ENCODE peak calls at places on chromosomes 4 and X, in seven cellular contexts. One of them, this sample, is unnamed.

GRCh38 chr4:152106113-152106763 is 345.4 kb upstream of the GATB start:
- DNase-seq in NCI-H1417: no peak
- DNase-seq in COR-L47: no peak
- DNase-seq in AG09309: peak
- DNase-seq in psoas muscle: peak
- DNase-seq in activated CD4-positive, alpha-beta memory T cell treated with anti-CD3 and anti-CD28 coated beads for 36 hours: peak
- DNase-seq in ecto neural progenitor cell: no peak
- DNase-seq in this sample: no peak

GRCh38 chrX:134431894-134432293 is 28.1 kb upstream of the HPRT1 start:
- DNase-seq in COR-L47: no peak
- DNase-seq in ecto neural progenitor cell: no peak
- DNase-seq in AG09309: peak
- DNase-seq in psoas muscle: no peak
- DNase-seq in NCI-H1417: no peak
- DNase-seq in activated CD4-positive, alpha-beta memory T cell treated with anti-CD3 and anti-CD28 coated beads for 36 hours: peak
- DNase-seq in this sample: no peak

GRCh38 chr4:8048856-8049686 is 109.4 kb upstream of the AFAP1 start:
- DNase-seq in NCI-H1417: peak
- DNase-seq in activated CD4-positive, alpha-beta memory T cell treated with anti-CD3 and anti-CD28 coated beads for 36 hours: no peak
- DNase-seq in COR-L47: peak
- DNase-seq in AG09309: no peak
- DNase-seq in psoas muscle: no peak
- DNase-seq in ecto neural progenitor cell: no peak
- DNase-seq in this sample: no peak

GRCh38 chrX:88660836-88661235 is 86.2 kb upstream of the CPXCR1 start:
- DNase-seq in NCI-H1417: no peak
- DNase-seq in activated CD4-positive, alpha-beta memory T cell treated with anti-CD3 and anti-CD28 coated beads for 36 hours: no peak
- DNase-seq in COR-L47: no peak
- DNase-seq in psoas muscle: no peak
- DNase-seq in AG09309: no peak
- DNase-seq in ecto neural progenitor cell: no peak
- DNase-seq in this sample: no peak

GRCh38 chr4:65668201-65669007 is 1.9 kb downstream of the EPHA5 start:
- DNase-seq in psoas muscle: peak
- DNase-seq in COR-L47: no peak
- DNase-seq in AG09309: no peak
- DNase-seq in activated CD4-positive, alpha-beta memory T cell treated with anti-CD3 and anti-CD28 coated beads for 36 hours: no peak
- DNase-seq in ecto neural progenitor cell: peak
- DNase-seq in NCI-H1417: no peak
- DNase-seq in this sample: peak

GRCh38 chr4:54093609-54094240 is 6.2 kb upstream of the GSX2 start:
- DNase-seq in ecto neural progenitor cell: no peak
- DNase-seq in activated CD4-positive, alpha-beta memory T cell treated with anti-CD3 and anti-CD28 coated beads for 36 hours: peak
- DNase-seq in NCI-H1417: no peak
- DNase-seq in psoas muscle: no peak
- DNase-seq in COR-L47: no peak
- DNase-seq in AG09309: no peak
- DNase-seq in this sample: no peak

GRCh38 chr4:59412739-59413138 is 1787.4 kb upstream of the ADGRL3 start:
- DNase-seq in AG09309: no peak
- DNase-seq in psoas muscle: no peak
- DNase-seq in activated CD4-positive, alpha-beta memory T cell treated with anti-CD3 and anti-CD28 coated beads for 36 hours: no peak
- DNase-seq in ecto neural progenitor cell: no peak
- DNase-seq in NCI-H1417: no peak
- DNase-seq in COR-L47: no peak
- DNase-seq in this sample: no peak

GRCh38 chr4:164508126-164508525 is 245.8 kb upstream of the SMIM31 start:
- DNase-seq in NCI-H1417: no peak
- DNase-seq in COR-L47: no peak
- DNase-seq in ecto neural progenitor cell: no peak
- DNase-seq in AG09309: no peak
- DNase-seq in psoas muscle: no peak
- DNase-seq in activated CD4-positive, alpha-beta memory T cell treated with anti-CD3 and anti-CD28 coated beads for 36 hours: no peak
- DNase-seq in this sample: no peak

GRCh38 chr4:71304289-71304850 is 34.5 kb upstream of the SLC4A4 start:
- DNase-seq in COR-L47: peak
- DNase-seq in activated CD4-positive, alpha-beta memory T cell treated with anti-CD3 and anti-CD28 coated beads for 36 hours: no peak
- DNase-seq in NCI-H1417: peak
- DNase-seq in AG09309: no peak
- DNase-seq in ecto neural progenitor cell: no peak
- DNase-seq in psoas muscle: no peak
- DNase-seq in this sample: no peak

GRCh38 chrX:140057001-140057411 is 91.7 kb upstream of the CXorf66 start:
- DNase-seq in psoas muscle: peak
- DNase-seq in activated CD4-positive, alpha-beta memory T cell treated with anti-CD3 and anti-CD28 coated beads for 36 hours: peak
- DNase-seq in NCI-H1417: peak
- DNase-seq in COR-L47: peak
- DNase-seq in AG09309: peak
- DNase-seq in ecto neural progenitor cell: peak
- DNase-seq in this sample: no peak

GRCh38 chrX:118271770-118272169 is 74.1 kb upstream of the WDR44 start:
- DNase-seq in ecto neural progenitor cell: no peak
- DNase-seq in psoas muscle: no peak
- DNase-seq in NCI-H1417: peak
- DNase-seq in COR-L47: no peak
- DNase-seq in AG09309: no peak
- DNase-seq in activated CD4-positive, alpha-beta memory T cell treated with anti-CD3 and anti-CD28 coated beads for 36 hours: no peak
- DNase-seq in this sample: no peak

GRCh38 chr4:38013461-38014366 is 53.5 kb downstream of the PTTG2 start:
- DNase-seq in psoas muscle: peak
- DNase-seq in activated CD4-positive, alpha-beta memory T cell treated with anti-CD3 and anti-CD28 coated beads for 36 hours: no peak
- DNase-seq in NCI-H1417: peak
- DNase-seq in ecto neural progenitor cell: no peak
- DNase-seq in AG09309: no peak
- DNase-seq in COR-L47: peak
- DNase-seq in this sample: no peak

GRCh38 chrX:27966955-27967354 is 14.3 kb downstream of the DCAF8L1 start:
- DNase-seq in AG09309: no peak
- DNase-seq in activated CD4-positive, alpha-beta memory T cell treated with anti-CD3 and anti-CD28 coated beads for 36 hours: no peak
- DNase-seq in ecto neural progenitor cell: no peak
- DNase-seq in psoas muscle: no peak
- DNase-seq in COR-L47: peak
- DNase-seq in NCI-H1417: no peak
- DNase-seq in this sample: no peak

GRCh38 chr4:151199496-151200190 is 77.3 kb upstream of the PRSS48 start:
- DNase-seq in activated CD4-positive, alpha-beta memory T cell treated with anti-CD3 and anti-CD28 coated beads for 36 hours: no peak
- DNase-seq in ecto neural progenitor cell: no peak
- DNase-seq in COR-L47: no peak
- DNase-seq in psoas muscle: no peak
- DNase-seq in NCI-H1417: no peak
- DNase-seq in AG09309: no peak
- DNase-seq in this sample: no peak

GRCh38 chr4:37879365-37879764 is 11.5 kb upstream of the TBC1D1 start:
- DNase-seq in AG09309: no peak
- DNase-seq in activated CD4-positive, alpha-beta memory T cell treated with anti-CD3 and anti-CD28 coated beads for 36 hours: no peak
- DNase-seq in psoas muscle: no peak
- DNase-seq in COR-L47: no peak
- DNase-seq in ecto neural progenitor cell: no peak
- DNase-seq in NCI-H1417: no peak
- DNase-seq in this sample: no peak

GRCh38 chr4:27154706-27155105 is 294.1 kb downstream of the STIM2 start:
- DNase-seq in NCI-H1417: peak
- DNase-seq in ecto neural progenitor cell: no peak
- DNase-seq in psoas muscle: no peak
- DNase-seq in AG09309: peak
- DNase-seq in activated CD4-positive, alpha-beta memory T cell treated with anti-CD3 and anti-CD28 coated beads for 36 hours: no peak
- DNase-seq in COR-L47: no peak
- DNase-seq in this sample: no peak

GRCh38 chr4:38160487-38161207 is 200.4 kb downstream of the PTTG2 start:
- DNase-seq in COR-L47: peak
- DNase-seq in AG09309: peak
- DNase-seq in activated CD4-positive, alpha-beta memory T cell treated with anti-CD3 and anti-CD28 coated beads for 36 hours: peak
- DNase-seq in psoas muscle: no peak
- DNase-seq in NCI-H1417: peak
- DNase-seq in ecto neural progenitor cell: no peak
- DNase-seq in this sample: no peak

GRCh38 chrX:135707880-135708279 is 5.6 kb upstream of the CT45A1 start:
- DNase-seq in NCI-H1417: peak
- DNase-seq in AG09309: no peak
- DNase-seq in COR-L47: no peak
- DNase-seq in psoas muscle: no peak
- DNase-seq in activated CD4-positive, alpha-beta memory T cell treated with anti-CD3 and anti-CD28 coated beads for 36 hours: peak
- DNase-seq in ecto neural progenitor cell: peak
- DNase-seq in this sample: no peak

GRCh38 chr4:95546866-95547707 is 1.7 kb downstream of the UNC5C start:
- DNase-seq in activated CD4-positive, alpha-beta memory T cell treated with anti-CD3 and anti-CD28 coated beads for 36 hours: no peak
- DNase-seq in AG09309: no peak
- DNase-seq in ecto neural progenitor cell: peak
- DNase-seq in psoas muscle: no peak
- DNase-seq in COR-L47: no peak
- DNase-seq in NCI-H1417: no peak
- DNase-seq in this sample: no peak

GRCh38 chrX:139204576-139204902 is 326.0 kb upstream of the F9 start:
- DNase-seq in psoas muscle: no peak
- DNase-seq in AG09309: no peak
- DNase-seq in NCI-H1417: no peak
- DNase-seq in ecto neural progenitor cell: no peak
- DNase-seq in activated CD4-positive, alpha-beta memory T cell treated with anti-CD3 and anti-CD28 coated beads for 36 hours: no peak
- DNase-seq in COR-L47: no peak
- DNase-seq in this sample: no peak

GRCh38 chr4:13344216-13344615 is 139.9 kb downstream of the RAB28 start:
- DNase-seq in ecto neural progenitor cell: no peak
- DNase-seq in NCI-H1417: peak
- DNase-seq in activated CD4-positive, alpha-beta memory T cell treated with anti-CD3 and anti-CD28 coated beads for 36 hours: no peak
- DNase-seq in COR-L47: no peak
- DNase-seq in AG09309: no peak
- DNase-seq in psoas muscle: no peak
- DNase-seq in this sample: no peak

GRCh38 chr4:145734051-145734450 is 54.1 kb downstream of the C4orf51 start:
- DNase-seq in ecto neural progenitor cell: no peak
- DNase-seq in COR-L47: no peak
- DNase-seq in psoas muscle: no peak
- DNase-seq in AG09309: no peak
- DNase-seq in NCI-H1417: no peak
- DNase-seq in activated CD4-positive, alpha-beta memory T cell treated with anti-CD3 and anti-CD28 coated beads for 36 hours: no peak
- DNase-seq in this sample: no peak

GRCh38 chr4:7326306-7326692 is 108.4 kb downstream of the PSAPL1 start:
- DNase-seq in psoas muscle: peak
- DNase-seq in COR-L47: no peak
- DNase-seq in activated CD4-positive, alpha-beta memory T cell treated with anti-CD3 and anti-CD28 coated beads for 36 hours: no peak
- DNase-seq in ecto neural progenitor cell: no peak
- DNase-seq in AG09309: no peak
- DNase-seq in NCI-H1417: no peak
- DNase-seq in this sample: no peak

GRCh38 chrX:85570496-85570895 is 191.0 kb upstream of the POF1B start:
- DNase-seq in psoas muscle: no peak
- DNase-seq in ecto neural progenitor cell: no peak
- DNase-seq in AG09309: no peak
- DNase-seq in activated CD4-positive, alpha-beta memory T cell treated with anti-CD3 and anti-CD28 coated beads for 36 hours: no peak
- DNase-seq in COR-L47: no peak
- DNase-seq in NCI-H1417: no peak
- DNase-seq in this sample: no peak

GRCh38 chrX:119041175-119041574 is 31.6 kb upstream of the CT47C1 start:
- DNase-seq in NCI-H1417: no peak
- DNase-seq in psoas muscle: no peak
- DNase-seq in ecto neural progenitor cell: no peak
- DNase-seq in COR-L47: no peak
- DNase-seq in activated CD4-positive, alpha-beta memory T cell treated with anti-CD3 and anti-CD28 coated beads for 36 hours: no peak
- DNase-seq in AG09309: peak
- DNase-seq in this sample: no peak

GRCh38 chr4:82680834-82681233 is 117.8 kb downstream of the SCD5 start:
- DNase-seq in AG09309: no peak
- DNase-seq in ecto neural progenitor cell: no peak
- DNase-seq in psoas muscle: no peak
- DNase-seq in activated CD4-positive, alpha-beta memory T cell treated with anti-CD3 and anti-CD28 coated beads for 36 hours: no peak
- DNase-seq in NCI-H1417: no peak
- DNase-seq in COR-L47: no peak
- DNase-seq in this sample: no peak

GRCh38 chrX:107470971-107471370 is 21.5 kb downstream of the FRMPD3 start:
- DNase-seq in NCI-H1417: no peak
- DNase-seq in ecto neural progenitor cell: no peak
- DNase-seq in psoas muscle: no peak
- DNase-seq in activated CD4-positive, alpha-beta memory T cell treated with anti-CD3 and anti-CD28 coated beads for 36 hours: no peak
- DNase-seq in AG09309: no peak
- DNase-seq in COR-L47: no peak
- DNase-seq in this sample: no peak

GRCh38 chr4:181971973-181972372 is 271.2 kb upstream of the TENM3 start:
- DNase-seq in psoas muscle: no peak
- DNase-seq in AG09309: peak
- DNase-seq in NCI-H1417: no peak
- DNase-seq in COR-L47: no peak
- DNase-seq in activated CD4-positive, alpha-beta memory T cell treated with anti-CD3 and anti-CD28 coated beads for 36 hours: no peak
- DNase-seq in ecto neural progenitor cell: no peak
- DNase-seq in this sample: no peak

GRCh38 chrX:73214366-73215094 is at the start of gene NAP1L2:
- DNase-seq in COR-L47: no peak
- DNase-seq in psoas muscle: peak
- DNase-seq in NCI-H1417: no peak
- DNase-seq in activated CD4-positive, alpha-beta memory T cell treated with anti-CD3 and anti-CD28 coated beads for 36 hours: peak
- DNase-seq in AG09309: no peak
- DNase-seq in ecto neural progenitor cell: peak
- DNase-seq in this sample: no peak

GRCh38 chr4:150664935-150665334 is 83.0 kb downstream of the MAB21L2 start:
- DNase-seq in activated CD4-positive, alpha-beta memory T cell treated with anti-CD3 and anti-CD28 coated beads for 36 hours: no peak
- DNase-seq in AG09309: no peak
- DNase-seq in COR-L47: no peak
- DNase-seq in ecto neural progenitor cell: no peak
- DNase-seq in NCI-H1417: no peak
- DNase-seq in psoas muscle: no peak
- DNase-seq in this sample: no peak

GRCh38 chr4:25575581-25575980 is 80.1 kb upstream of the SLC34A2 start:
- DNase-seq in NCI-H1417: no peak
- DNase-seq in ecto neural progenitor cell: no peak
- DNase-seq in activated CD4-positive, alpha-beta memory T cell treated with anti-CD3 and anti-CD28 coated beads for 36 hours: no peak
- DNase-seq in AG09309: no peak
- DNase-seq in COR-L47: no peak
- DNase-seq in psoas muscle: no peak
- DNase-seq in this sample: no peak

GRCh38 chrX:56784666-56785065 is 55.6 kb downstream of the NBDY start:
- DNase-seq in ecto neural progenitor cell: no peak
- DNase-seq in AG09309: no peak
- DNase-seq in NCI-H1417: no peak
- DNase-seq in activated CD4-positive, alpha-beta memory T cell treated with anti-CD3 and anti-CD28 coated beads for 36 hours: no peak
- DNase-seq in psoas muscle: no peak
- DNase-seq in COR-L47: no peak
- DNase-seq in this sample: no peak

GRCh38 chrX:40262641-40263560 is 165.1 kb upstream of the BCOR start:
- DNase-seq in psoas muscle: peak
- DNase-seq in COR-L47: no peak
- DNase-seq in NCI-H1417: no peak
- DNase-seq in activated CD4-positive, alpha-beta memory T cell treated with anti-CD3 and anti-CD28 coated beads for 36 hours: no peak
- DNase-seq in AG09309: no peak
- DNase-seq in ecto neural progenitor cell: no peak
- DNase-seq in this sample: no peak

GRCh38 chr4:153499005-153499404 is 32.8 kb downstream of the TMEM131L start:
- DNase-seq in psoas muscle: no peak
- DNase-seq in AG09309: no peak
- DNase-seq in ecto neural progenitor cell: no peak
- DNase-seq in activated CD4-positive, alpha-beta memory T cell treated with anti-CD3 and anti-CD28 coated beads for 36 hours: no peak
- DNase-seq in COR-L47: no peak
- DNase-seq in NCI-H1417: no peak
- DNase-seq in this sample: no peak

GRCh38 chr4:71833175-71833900 is 49.5 kb upstream of the GC start:
- DNase-seq in activated CD4-positive, alpha-beta memory T cell treated with anti-CD3 and anti-CD28 coated beads for 36 hours: no peak
- DNase-seq in ecto neural progenitor cell: no peak
- DNase-seq in psoas muscle: no peak
- DNase-seq in AG09309: no peak
- DNase-seq in COR-L47: no peak
- DNase-seq in NCI-H1417: no peak
- DNase-seq in this sample: no peak

GRCh38 chr4:80184791-80185756 is 12.2 kb upstream of the PRDM8 start:
- DNase-seq in AG09309: no peak
- DNase-seq in activated CD4-positive, alpha-beta memory T cell treated with anti-CD3 and anti-CD28 coated beads for 36 hours: no peak
- DNase-seq in COR-L47: no peak
- DNase-seq in NCI-H1417: peak
- DNase-seq in ecto neural progenitor cell: no peak
- DNase-seq in psoas muscle: no peak
- DNase-seq in this sample: no peak

GRCh38 chr4:20735931-20736330 is 35.7 kb downstream of the PACRGL start:
- DNase-seq in AG09309: no peak
- DNase-seq in ecto neural progenitor cell: no peak
- DNase-seq in psoas muscle: no peak
- DNase-seq in NCI-H1417: no peak
- DNase-seq in activated CD4-positive, alpha-beta memory T cell treated with anti-CD3 and anti-CD28 coated beads for 36 hours: no peak
- DNase-seq in COR-L47: no peak
- DNase-seq in this sample: no peak

This sample was measured in osteocyte.